ENCODE peak calls at places on chromosomes 13 and 19, in six cellular contexts. A, L, B, K, R and Q are unnamed samples.
A peak's percentile ranks its signal among the peaks of the same experiment; 100 is the strongest.

GRCh38 chr13:30004204-30004603 is 153.8 kb upstream of the UBL3 start:
- DNase-seq in A (no peak), R (no peak), B (no peak), L (no peak), K (no peak), Q (no peak)

GRCh38 chr13:51026016-51026415 is 85.1 kb downstream of the C13orf42 start:
- DNase-seq in A (no peak), K (no peak), R (no peak), B (no peak), L (no peak), Q (no peak)

GRCh38 chr19:532578-533484 is 1.3 kb downstream of the CDC34 start:
- DNase-seq in A (peak; percentile 72), R (peak; percentile 67), K (peak; percentile 68), B (peak; percentile 90), L (peak; percentile 58), Q (peak; percentile 86)

GRCh38 chr13:110431425-110431824 is 124.3 kb downstream of the COL4A2 start:
- DNase-seq in B (no peak), A (no peak), L (no peak), K (no peak), R (no peak), Q (no peak)

GRCh38 chr19:44202470-44202869 is 9.9 kb upstream of the ZNF227 start:
- DNase-seq in A (no peak), R (no peak), B (no peak), L (no peak), K (no peak), Q (no peak)

GRCh38 chr19:30006206-30006605 is 64.2 kb downstream of the URI1 start:
- DNase-seq in A (no peak), K (no peak), B (no peak), R (no peak), L (no peak), Q (no peak)

GRCh38 chr19:35380450-35381124 is 9.7 kb downstream of the GPR42 start:
- DNase-seq in L (no peak), A (no peak), B (peak; percentile 44), K (no peak), R (no peak), Q (no peak)

GRCh38 chr13:99506632-99507031 is 5.4 kb downstream of the TM9SF2 start:
- DNase-seq in R (no peak), B (no peak), A (no peak), L (no peak), K (no peak), Q (no peak)

GRCh38 chr13:112897956-112898785 is 70.8 kb upstream of the MCF2L start:
- DNase-seq in K (no peak), R (no peak), L (no peak), B (no peak), A (no peak), Q (no peak)

GRCh38 chr13:42769650-42770049 is 11.7 kb upstream of the FAM216B start:
- DNase-seq in L (no peak), A (no peak), B (no peak), R (no peak), K (no peak), Q (no peak)

GRCh38 chr19:58034476-58034790 is 608 bp downstream of the ZSCAN1 start:
- DNase-seq in A (peak; percentile 60), R (no peak), L (no peak), B (no peak), K (no peak), Q (no peak)

GRCh38 chr13:22387899-22388298 is 717.0 kb downstream of the FGF9 start:
- DNase-seq in K (no peak), L (no peak), B (no peak), A (no peak), R (no peak), Q (no peak)

GRCh38 chr19:39987596-39987995 is 9.3 kb upstream of the ZNF546 start:
- DNase-seq in R (no peak), K (no peak), A (no peak), B (no peak), L (no peak), Q (no peak)

GRCh38 chr13:28475916-28476725 is 18.8 kb downstream of the FLT1 start:
- DNase-seq in L (no peak), B (no peak), R (no peak), K (no peak), A (no peak), Q (no peak)

GRCh38 chr13:20411638-20412342 is 113.9 kb downstream of the CRYL1 start:
- DNase-seq in K (no peak), R (no peak), B (no peak), A (no peak), L (no peak), Q (no peak)

GRCh38 chr13:37667631-37668161 is 69.1 kb upstream of the POSTN start:
- DNase-seq in A (no peak), L (no peak), K (no peak), R (no peak), B (no peak), Q (no peak)

GRCh38 chr19:1837625-1838105 is 10.6 kb downstream of the REXO1 start:
- DNase-seq in L (no peak), B (peak; percentile 46), A (peak; percentile 98), R (no peak), K (peak; percentile 72), Q (no peak)

GRCh38 chr19:38869160-38869835 is 8.8 kb downstream of the RINL start:
- DNase-seq in L (no peak), K (peak; percentile 57), A (peak; percentile 67), R (no peak), B (peak; percentile 59), Q (peak; percentile 24)

GRCh38 chr13:70874646-70875045 is 766.4 kb upstream of the KLHL1 start:
- DNase-seq in K (no peak), B (no peak), R (no peak), L (no peak), A (no peak), Q (no peak)

GRCh38 chr13:41680900-41681299 is 223.6 kb downstream of the RGCC start:
- DNase-seq in K (no peak), R (no peak), B (no peak), L (no peak), A (no peak), Q (no peak)

DNA sequence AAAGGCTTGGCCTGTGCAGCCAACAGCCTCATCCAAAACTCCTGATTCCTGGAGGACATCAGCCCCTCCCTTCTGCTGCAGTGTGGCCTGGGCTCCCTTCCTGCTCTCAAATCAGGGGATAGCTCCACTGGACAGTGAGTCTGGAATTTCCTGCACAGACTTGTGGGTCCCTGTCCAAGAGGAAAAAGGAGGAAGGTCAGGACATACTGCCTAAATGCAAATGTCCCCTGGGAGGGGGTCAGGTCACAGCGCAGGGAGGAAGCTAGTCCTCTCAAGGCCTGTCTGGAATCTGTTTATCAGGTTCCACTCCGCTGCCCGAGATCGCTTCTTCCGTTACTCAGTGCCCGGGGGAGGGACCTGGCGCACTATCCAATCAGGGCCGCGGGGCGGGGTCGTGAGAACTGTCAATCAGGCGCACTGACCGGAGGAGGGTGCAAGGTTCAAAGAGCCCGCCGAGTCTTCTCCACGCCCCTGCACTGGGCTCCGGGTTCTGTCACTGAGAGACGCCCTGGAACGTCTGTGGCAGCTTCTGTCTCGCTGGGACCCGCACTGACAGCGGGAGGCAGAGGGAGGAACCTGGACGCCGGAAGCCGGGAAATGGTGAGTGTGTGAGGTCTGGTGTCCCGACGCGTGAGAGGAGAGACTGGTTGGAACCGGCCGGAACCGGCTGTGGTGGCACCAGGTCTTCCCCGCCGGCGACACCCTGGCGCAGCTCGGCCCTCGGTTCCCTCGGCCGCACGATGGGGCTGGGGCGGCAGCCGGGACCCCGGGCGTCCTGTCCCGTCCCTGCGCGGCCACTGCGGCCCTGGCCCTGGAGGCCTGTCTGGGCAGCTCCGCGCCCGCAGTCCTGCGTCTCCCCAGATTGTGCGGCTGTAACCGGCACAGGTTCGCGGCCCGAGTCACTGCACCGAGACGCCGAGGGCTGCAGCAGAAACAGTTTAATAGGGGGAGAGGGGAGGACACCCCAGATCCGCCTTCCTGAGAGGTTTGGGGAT is at the start of gene ZNF441:
- DNase-seq in A (peak; percentile 96), B (peak; percentile 99), R (peak; percentile 99), L (peak; percentile 100), K (peak; percentile 99), Q (peak; percentile 98)
- TF ChIP-seq POLR2A in A (peak; percentile 62), B (peak; percentile 39), R (peak; percentile 40), L (peak; percentile 38), K (peak; percentile 74), Q (no peak)

DNA sequence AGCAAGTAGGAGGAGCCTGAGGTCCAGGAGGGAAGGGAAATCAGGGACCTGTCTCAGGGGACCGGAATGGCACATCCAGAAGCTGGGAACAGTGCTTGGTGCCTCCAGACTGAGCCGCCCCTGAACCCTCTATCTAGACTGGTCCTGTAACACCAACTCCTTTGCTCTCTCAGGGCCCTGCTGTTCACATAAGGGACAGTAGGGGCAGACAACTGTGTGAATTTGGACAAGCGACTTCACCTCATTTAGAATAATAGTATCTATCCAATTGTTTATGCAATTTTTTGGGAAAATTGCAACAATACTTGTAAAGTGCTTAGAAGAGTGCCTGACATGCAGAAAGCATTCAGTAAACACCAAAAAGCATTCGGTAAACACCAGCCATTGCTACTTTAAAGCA is 14.0 kb downstream of the SYMPK start:
- DNase-seq in A (no peak), L (no peak), R (no peak), B (no peak), K (no peak), Q (no peak)
- TF ChIP-seq CTCF in A (peak; percentile 28), L (no peak), R (peak; percentile 17), B (no peak), K (no peak), Q (no peak)

GRCh38 chr19:36747750-36748149 is 24.9 kb downstream of the ZNF850 start:
- DNase-seq in R (no peak), B (no peak), A (no peak), L (no peak), K (no peak), Q (no peak)

GRCh38 chr19:36750066-36750691 is 22.4 kb downstream of the ZNF850 start:
- DNase-seq in B (no peak), K (no peak), A (no peak), L (no peak), R (no peak), Q (no peak)

GRCh38 chr19:36745870-36746269 is 26.7 kb downstream of the ZNF850 start:
- DNase-seq in L (no peak), R (no peak), K (no peak), B (no peak), A (no peak), Q (no peak)

DNA sequence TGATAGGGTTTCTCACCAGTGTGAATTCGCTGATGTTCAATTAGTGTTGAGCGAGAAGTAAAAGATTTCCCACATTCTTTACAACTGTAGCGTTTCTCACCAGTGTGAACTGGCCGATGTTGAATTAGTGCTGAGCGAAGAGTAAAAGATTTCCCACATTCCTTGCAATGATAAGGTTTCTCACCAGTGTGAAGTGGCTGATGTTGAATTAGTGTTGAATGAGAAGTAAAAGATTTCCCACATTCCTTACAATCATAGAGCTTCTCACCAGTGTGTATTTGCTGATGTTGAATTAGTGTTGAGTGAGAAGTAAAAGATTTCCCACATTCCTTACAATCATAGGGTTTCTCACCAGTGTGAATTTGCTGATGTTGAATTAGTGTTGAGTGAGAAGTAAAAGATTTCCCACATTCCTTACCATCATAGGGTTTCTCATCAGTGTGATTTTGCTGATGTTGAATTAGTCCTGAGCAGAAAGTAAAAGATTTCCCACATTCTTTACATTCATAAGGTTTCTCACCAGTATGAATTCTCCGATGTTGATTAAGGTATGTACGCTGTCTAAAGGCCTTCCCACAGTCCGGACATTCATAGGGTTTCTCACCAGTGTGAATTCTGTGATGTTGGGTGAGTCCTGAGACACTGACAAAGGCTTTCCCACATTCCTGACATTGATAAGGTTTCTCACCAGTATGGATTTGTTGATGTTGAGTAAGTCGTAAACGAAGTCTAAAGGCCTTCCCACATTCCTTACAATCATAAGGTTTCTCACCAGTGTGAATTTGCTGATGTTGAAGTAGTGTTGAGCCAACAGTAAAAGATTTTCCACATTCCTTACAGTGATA is 24.0 kb downstream of the ZNF850 start:
- DNase-seq in L (no peak), K (no peak), A (no peak), R (no peak), B (no peak), Q (no peak)
- H3K4me3 ChIP-seq in L (no peak overlapping the region), K (no peak overlapping the region), A (no peak overlapping the region), R (no peak overlapping the region), B (no peak overlapping the region), Q (no peak overlapping the region)

GRCh38 chr19:11265785-11266236 is 3.5 kb upstream of the DOCK6 start:
- DNase-seq in B (peak; percentile 89), K (peak; percentile 95), A (no peak), R (no peak), L (no peak), Q (no peak)
- TF ChIP-seq POLR2A in B (no peak), K (peak; percentile 73), A (no peak), R (no peak), L (no peak), Q (no peak)